ENCODE peak calls at places on chromosomes 4 and X, in seven cellular contexts. One of them, this sample, is unnamed.

GRCh38 chr4:152408514-152409327 is 127.2 kb downstream of the FBXW7 start:
- DNase-seq in tibial artery: no peak
- DNase-seq in pancreas: no peak
- DNase-seq in GM12864: peak
- DNase-seq in sigmoid colon: no peak
- DNase-seq in fibroblast of the aortic adventitia: peak
- DNase-seq in brain microvascular endothelial cell: peak
- DNase-seq in this sample: no peak

GRCh38 chr4:57254727-57255126 is 144.5 kb upstream of the IGFBP7 start:
- DNase-seq in tibial artery: no peak
- DNase-seq in GM12864: no peak
- DNase-seq in pancreas: no peak
- DNase-seq in sigmoid colon: no peak
- DNase-seq in brain microvascular endothelial cell: no peak
- DNase-seq in fibroblast of the aortic adventitia: no peak
- DNase-seq in this sample: no peak

GRCh38 chr4:54274786-54275503 is 45.9 kb downstream of the PDGFRA start:
- DNase-seq in brain microvascular endothelial cell: no peak
- DNase-seq in pancreas: no peak
- DNase-seq in fibroblast of the aortic adventitia: peak
- DNase-seq in GM12864: no peak
- DNase-seq in sigmoid colon: no peak
- DNase-seq in tibial artery: no peak
- DNase-seq in this sample: no peak

GRCh38 chr4:38034986-38035882 is 75.0 kb downstream of the PTTG2 start:
- DNase-seq in brain microvascular endothelial cell: peak
- DNase-seq in tibial artery: no peak
- DNase-seq in pancreas: peak
- DNase-seq in sigmoid colon: no peak
- DNase-seq in fibroblast of the aortic adventitia: peak
- DNase-seq in GM12864: peak
- DNase-seq in this sample: no peak

GRCh38 chrX:22629105-22629725 is 356.5 kb downstream of the CBLL2 start:
- DNase-seq in pancreas: no peak
- DNase-seq in brain microvascular endothelial cell: peak
- DNase-seq in GM12864: no peak
- DNase-seq in tibial artery: no peak
- DNase-seq in fibroblast of the aortic adventitia: peak
- DNase-seq in sigmoid colon: no peak
- DNase-seq in this sample: no peak

GRCh38 chr4:99437686-99438577 is 2.8 kb upstream of the ADH7 start:
- DNase-seq in tibial artery: no peak
- DNase-seq in sigmoid colon: no peak
- DNase-seq in pancreas: no peak
- DNase-seq in fibroblast of the aortic adventitia: no peak
- DNase-seq in brain microvascular endothelial cell: no peak
- DNase-seq in GM12864: no peak
- DNase-seq in this sample: no peak

GRCh38 chr4:8850074-8850829 is 21.4 kb downstream of the HMX1 start:
- DNase-seq in brain microvascular endothelial cell: no peak
- DNase-seq in pancreas: no peak
- DNase-seq in fibroblast of the aortic adventitia: no peak
- DNase-seq in GM12864: no peak
- DNase-seq in tibial artery: peak
- DNase-seq in sigmoid colon: peak
- DNase-seq in this sample: no peak

GRCh38 chr4:52407545-52407944 is 251.6 kb downstream of the USP46 start:
- DNase-seq in sigmoid colon: no peak
- DNase-seq in tibial artery: no peak
- DNase-seq in pancreas: no peak
- DNase-seq in fibroblast of the aortic adventitia: no peak
- DNase-seq in brain microvascular endothelial cell: no peak
- DNase-seq in GM12864: no peak
- DNase-seq in this sample: no peak

GRCh38 chr4:111639120-111639519 is 506.1 kb upstream of the FAM241A start:
- DNase-seq in tibial artery: no peak
- DNase-seq in pancreas: no peak
- DNase-seq in brain microvascular endothelial cell: no peak
- DNase-seq in fibroblast of the aortic adventitia: peak
- DNase-seq in sigmoid colon: no peak
- DNase-seq in GM12864: no peak
- DNase-seq in this sample: no peak

GRCh38 chr4:39435875-39436563 is 22.7 kb downstream of the RPL9 start:
- DNase-seq in fibroblast of the aortic adventitia: peak
- DNase-seq in pancreas: no peak
- DNase-seq in sigmoid colon: no peak
- DNase-seq in GM12864: no peak
- DNase-seq in brain microvascular endothelial cell: no peak
- DNase-seq in tibial artery: no peak
- DNase-seq in this sample: no peak

GRCh38 chr4:41077628-41078027 is 136.7 kb downstream of the APBB2 start:
- DNase-seq in pancreas: no peak
- DNase-seq in brain microvascular endothelial cell: no peak
- DNase-seq in tibial artery: no peak
- DNase-seq in GM12864: no peak
- DNase-seq in sigmoid colon: no peak
- DNase-seq in fibroblast of the aortic adventitia: no peak
- DNase-seq in this sample: no peak

GRCh38 chr4:41081847-41082246 is 132.5 kb downstream of the APBB2 start:
- DNase-seq in brain microvascular endothelial cell: no peak
- DNase-seq in pancreas: no peak
- DNase-seq in fibroblast of the aortic adventitia: no peak
- DNase-seq in GM12864: no peak
- DNase-seq in sigmoid colon: no peak
- DNase-seq in tibial artery: no peak
- DNase-seq in this sample: no peak

GRCh38 chr4:41076481-41076880 is 137.9 kb downstream of the APBB2 start:
- DNase-seq in brain microvascular endothelial cell: no peak
- DNase-seq in fibroblast of the aortic adventitia: no peak
- DNase-seq in GM12864: no peak
- DNase-seq in pancreas: no peak
- DNase-seq in sigmoid colon: no peak
- DNase-seq in tibial artery: no peak
- DNase-seq in this sample: no peak

GRCh38 chr4:41080964-41081363 is 133.4 kb downstream of the APBB2 start:
- DNase-seq in tibial artery: no peak
- DNase-seq in sigmoid colon: no peak
- DNase-seq in fibroblast of the aortic adventitia: no peak
- DNase-seq in brain microvascular endothelial cell: no peak
- DNase-seq in GM12864: no peak
- DNase-seq in pancreas: no peak
- DNase-seq in this sample: no peak

GRCh38 chr4:41079871-41080565 is 134.3 kb downstream of the APBB2 start:
- DNase-seq in fibroblast of the aortic adventitia: no peak
- DNase-seq in pancreas: no peak
- DNase-seq in brain microvascular endothelial cell: no peak
- DNase-seq in GM12864: no peak
- DNase-seq in tibial artery: no peak
- DNase-seq in sigmoid colon: no peak
- DNase-seq in this sample: no peak
- H3K4me3 ChIP-seq in fibroblast of the aortic adventitia: no peak
- H3K4me3 ChIP-seq in pancreas: no peak
- H3K4me3 ChIP-seq in brain microvascular endothelial cell: no peak
- H3K4me3 ChIP-seq in GM12864: no peak
- H3K4me3 ChIP-seq in tibial artery: no peak
- H3K4me3 ChIP-seq in sigmoid colon: no peak
- H3K4me3 ChIP-seq in this sample: no peak

GRCh38 chr4:16914208-16914607 is 15.8 kb upstream of the LDB2 start:
- DNase-seq in sigmoid colon: no peak
- DNase-seq in pancreas: no peak
- DNase-seq in brain microvascular endothelial cell: peak
- DNase-seq in fibroblast of the aortic adventitia: peak
- DNase-seq in GM12864: no peak
- DNase-seq in tibial artery: no peak
- DNase-seq in this sample: no peak
- TF ChIP-seq CTCF in sigmoid colon: no peak
- TF ChIP-seq CTCF in pancreas: no peak
- TF ChIP-seq CTCF in brain microvascular endothelial cell: peak
- TF ChIP-seq CTCF in fibroblast of the aortic adventitia: peak
- TF ChIP-seq CTCF in GM12864: no peak
- TF ChIP-seq CTCF in tibial artery: peak
- TF ChIP-seq CTCF in this sample: no peak

DNA sequence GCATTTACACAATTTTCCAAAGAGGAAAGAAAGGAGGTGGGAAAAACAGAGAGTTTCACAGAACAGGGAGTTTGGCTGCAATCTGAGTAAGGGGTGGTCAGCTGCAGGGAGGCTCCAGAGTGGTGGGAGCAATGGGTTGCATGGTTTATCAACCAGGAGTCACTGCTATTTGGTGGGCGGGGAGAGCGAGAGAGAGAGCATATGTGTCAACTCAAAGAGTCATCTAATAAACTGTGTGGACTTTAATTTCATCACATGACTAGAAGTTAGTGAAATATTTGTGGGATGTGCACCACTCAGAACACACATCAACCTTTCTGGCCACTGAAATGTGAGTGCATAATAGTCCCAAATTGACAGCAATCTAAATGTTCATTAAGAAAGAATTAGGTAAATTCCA is 94.6 kb downstream of the FAM13A start:
- DNase-seq in brain microvascular endothelial cell: no peak
- DNase-seq in fibroblast of the aortic adventitia: no peak
- DNase-seq in GM12864: no peak
- DNase-seq in sigmoid colon: no peak
- DNase-seq in tibial artery: no peak
- DNase-seq in pancreas: no peak
- DNase-seq in this sample: no peak
- H3K4me3 ChIP-seq in brain microvascular endothelial cell: no peak
- H3K4me3 ChIP-seq in fibroblast of the aortic adventitia: no peak
- H3K4me3 ChIP-seq in GM12864: no peak
- H3K4me3 ChIP-seq in sigmoid colon: no peak
- H3K4me3 ChIP-seq in tibial artery: no peak
- H3K4me3 ChIP-seq in pancreas: no peak
- H3K4me3 ChIP-seq in this sample: no peak

DNA sequence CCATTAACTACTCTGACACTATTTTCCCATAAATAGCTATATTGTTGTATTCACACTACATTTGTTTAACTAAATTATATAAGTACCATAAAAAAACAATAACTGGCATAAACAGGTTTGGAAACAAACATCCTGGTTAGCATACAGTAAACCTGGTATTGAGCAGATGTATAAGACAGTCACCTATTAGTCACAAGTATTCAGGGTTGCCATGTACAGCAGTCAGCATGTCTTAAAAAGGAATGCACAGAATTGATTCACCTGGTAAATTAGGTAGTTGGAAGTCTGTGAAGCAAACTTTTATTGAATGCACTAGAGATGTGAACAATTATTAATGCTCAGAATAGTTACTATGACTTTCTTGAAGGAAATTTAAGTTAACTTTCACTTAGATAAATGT is 137.9 kb downstream of the FAM13A start:
- DNase-seq in brain microvascular endothelial cell: no peak
- DNase-seq in tibial artery: no peak
- DNase-seq in fibroblast of the aortic adventitia: no peak
- DNase-seq in sigmoid colon: no peak
- DNase-seq in GM12864: no peak
- DNase-seq in pancreas: no peak
- DNase-seq in this sample: no peak
- TF ChIP-seq CTCF in brain microvascular endothelial cell: no peak
- TF ChIP-seq CTCF in tibial artery: no peak
- TF ChIP-seq CTCF in fibroblast of the aortic adventitia: no peak
- TF ChIP-seq CTCF in sigmoid colon: no peak
- TF ChIP-seq CTCF in GM12864: no peak
- TF ChIP-seq CTCF in pancreas: no peak
- TF ChIP-seq CTCF in this sample: no peak

GRCh38 chrX:10612215-10612614 is 8.2 kb downstream of the MID1 start:
- DNase-seq in pancreas: no peak
- DNase-seq in GM12864: no peak
- DNase-seq in fibroblast of the aortic adventitia: peak
- DNase-seq in sigmoid colon: no peak
- DNase-seq in brain microvascular endothelial cell: no peak
- DNase-seq in tibial artery: no peak
- DNase-seq in this sample: no peak
- H3K4me3 ChIP-seq in pancreas: no peak
- H3K4me3 ChIP-seq in GM12864: no peak
- H3K4me3 ChIP-seq in fibroblast of the aortic adventitia: no peak
- H3K4me3 ChIP-seq in sigmoid colon: no peak
- H3K4me3 ChIP-seq in brain microvascular endothelial cell: no peak
- H3K4me3 ChIP-seq in tibial artery: no peak
- H3K4me3 ChIP-seq in this sample: no peak

DNA sequence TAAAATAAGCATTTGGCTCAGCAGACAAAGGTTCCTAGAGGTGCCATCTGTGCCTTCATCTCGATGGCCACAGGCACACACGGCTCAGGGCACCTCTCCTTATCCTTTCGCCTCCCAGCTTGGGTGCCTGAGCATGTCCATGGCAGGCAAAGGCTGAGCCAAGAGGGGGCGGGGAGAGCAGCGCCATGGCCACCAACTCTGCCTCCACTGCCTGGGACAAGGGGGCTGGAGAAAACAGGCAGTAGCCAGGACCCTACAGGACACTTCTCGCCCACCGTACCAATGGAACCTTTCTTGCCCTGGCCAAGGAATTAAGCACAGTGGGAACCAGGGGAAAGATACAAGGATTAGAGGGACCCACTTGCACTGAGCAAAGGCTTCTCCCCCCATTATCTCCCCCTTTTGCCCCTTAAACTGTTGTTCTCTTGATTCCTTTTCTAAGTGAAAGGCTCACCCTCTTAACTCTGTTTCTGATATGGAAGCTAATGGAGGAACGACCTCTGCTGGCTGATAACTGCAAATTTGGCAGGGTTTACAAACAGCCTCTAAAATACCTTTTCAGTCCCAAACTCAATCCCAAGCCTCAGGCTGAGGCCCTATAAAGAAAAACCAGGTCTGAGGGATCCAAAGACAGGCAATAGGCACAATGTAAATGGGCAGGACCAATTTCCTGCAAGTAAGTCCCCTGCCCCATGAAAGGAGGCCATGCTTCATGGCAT is 335.2 kb downstream of the ADAM29 start:
- DNase-seq in pancreas: no peak
- DNase-seq in GM12864: no peak
- DNase-seq in brain microvascular endothelial cell: no peak
- DNase-seq in sigmoid colon: no peak
- DNase-seq in tibial artery: no peak
- DNase-seq in fibroblast of the aortic adventitia: no peak
- DNase-seq in this sample: no peak
- TF ChIP-seq CTCF in pancreas: no peak
- TF ChIP-seq CTCF in GM12864: peak
- TF ChIP-seq CTCF in brain microvascular endothelial cell: peak
- TF ChIP-seq CTCF in sigmoid colon: no peak
- TF ChIP-seq CTCF in tibial artery: no peak
- TF ChIP-seq CTCF in fibroblast of the aortic adventitia: no peak
- TF ChIP-seq CTCF in this sample: no peak

GRCh38 chr4:31995943-31996901 is 1276.1 kb downstream of the PCDH7 start:
- DNase-seq in sigmoid colon: no peak
- DNase-seq in brain microvascular endothelial cell: no peak
- DNase-seq in fibroblast of the aortic adventitia: no peak
- DNase-seq in GM12864: no peak
- DNase-seq in pancreas: peak
- DNase-seq in tibial artery: no peak
- DNase-seq in this sample: no peak
- H3K4me3 ChIP-seq in sigmoid colon: no peak
- H3K4me3 ChIP-seq in brain microvascular endothelial cell: no peak
- H3K4me3 ChIP-seq in fibroblast of the aortic adventitia: no peak
- H3K4me3 ChIP-seq in GM12864: no peak
- H3K4me3 ChIP-seq in pancreas: no peak
- H3K4me3 ChIP-seq in tibial artery: no peak
- H3K4me3 ChIP-seq in this sample: no peak

DNA sequence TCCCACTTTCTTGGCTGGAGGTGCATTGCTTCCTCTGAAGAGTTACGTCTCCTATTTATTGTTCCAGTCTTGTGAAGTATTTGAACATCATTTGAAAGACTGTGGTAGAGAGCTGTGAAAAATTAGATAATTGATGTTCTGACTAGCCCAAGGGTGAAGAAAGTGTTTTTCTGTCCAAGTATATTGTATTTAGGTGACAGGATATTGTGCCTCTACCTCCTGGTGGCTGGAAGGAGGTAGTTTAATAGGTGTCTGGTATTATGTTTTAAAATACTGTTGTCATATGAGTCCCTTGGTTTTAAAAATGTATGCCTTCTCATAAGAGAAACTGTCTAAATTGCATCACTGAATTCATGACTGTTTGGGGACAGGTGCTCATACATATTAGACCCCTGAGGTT is 226.0 kb downstream of the SPRY1 start:
- DNase-seq in sigmoid colon: no peak
- DNase-seq in brain microvascular endothelial cell: no peak
- DNase-seq in fibroblast of the aortic adventitia: no peak
- DNase-seq in pancreas: no peak
- DNase-seq in tibial artery: no peak
- DNase-seq in GM12864: no peak
- DNase-seq in this sample: no peak
- TF ChIP-seq CTCF in sigmoid colon: no peak
- TF ChIP-seq CTCF in brain microvascular endothelial cell: no peak
- TF ChIP-seq CTCF in fibroblast of the aortic adventitia: no peak
- TF ChIP-seq CTCF in pancreas: peak
- TF ChIP-seq CTCF in tibial artery: no peak
- TF ChIP-seq CTCF in GM12864: no peak
- TF ChIP-seq CTCF in this sample: no peak

This sample was measured in lung.